ENCODE peak calls at places on chromosomes 16 and 17, in seven cellular contexts. K, X, W, U, I, T and L are unnamed samples. For H3K4me1, the result is how much of the 10 kb centered on the place peaks cover.

GRCh38 chr17:41739661-41740352 is 5.4 kb upstream of the HAP1 start:
- DNase-seq in K (no peak), X (no peak), W (no peak), U (no peak), I (no peak), T (no peak), L (no peak)

GRCh38 chr16:88358033-88358481 is 24.7 kb upstream of the ZNF469 start:
- DNase-seq in K (no peak), X (no peak), W (peak), U (no peak), I (no peak), T (no peak), L (no peak)

GRCh38 chr16:2779151-2779920 is 2.3 kb upstream of the ELOB start:
- DNase-seq in K (no peak), X (peak), W (no peak), U (no peak), I (no peak), T (no peak), L (no peak)

GRCh38 chr16:85931596-85932402 is 32.8 kb downstream of the IRF8 start:
- DNase-seq in K (no peak), X (no peak), W (no peak), U (no peak), I (no peak), T (no peak), L (no peak)

GRCh38 chr16:86913886-86914285 is 335.5 kb downstream of the FOXL1 start:
- DNase-seq in K (no peak), X (no peak), W (no peak), U (no peak), I (no peak), T (no peak), L (no peak)

GRCh38 chr16:88305176-88305575 is 77.6 kb upstream of the ZNF469 start:
- DNase-seq in K (no peak), X (no peak), W (no peak), U (no peak), I (no peak), T (no peak), L (no peak)

GRCh38 chr17:21218101-21218500 is 4.1 kb upstream of the TMEM11 start:
- DNase-seq in K (no peak), X (peak), W (no peak), U (no peak), I (no peak), T (no peak), L (no peak)

GRCh38 chr17:73163043-73163442 is 1.8 kb upstream of the SSTR2 start:
- DNase-seq in K (no peak), X (no peak), W (no peak), U (no peak), I (no peak), T (no peak), L (no peak)

GRCh38 chr17:61967729-61968128 is 39.9 kb upstream of the INTS2 start:
- DNase-seq in K (no peak), X (no peak), W (no peak), U (no peak), I (no peak), T (no peak), L (no peak)

GRCh38 chr17:1865252-1866037 is 35.6 kb downstream of the RPA1 start:
- DNase-seq in K (no peak), X (peak), W (no peak), U (peak), I (peak), T (no peak), L (no peak)

GRCh38 chr16:16143038-16143763 is 80.1 kb downstream of the ABCC6 start:
- DNase-seq in K (no peak), X (peak), W (no peak), U (no peak), I (no peak), T (no peak), L (no peak)

GRCh38 chr16:23391381-23392222 is 61.4 kb downstream of the COG7 start:
- DNase-seq in K (no peak), X (no peak), W (no peak), U (no peak), I (no peak), T (no peak), L (no peak)

GRCh38 chr16:13994239-13995106 is 74.5 kb downstream of the ERCC4 start:
- DNase-seq in K (no peak), X (no peak), W (no peak), U (no peak), I (no peak), T (peak), L (no peak)

GRCh38 chr17:9890124-9890523 is 14.9 kb downstream of the RCVRN start:
- DNase-seq in K (no peak), X (peak), W (no peak), U (no peak), I (no peak), T (no peak), L (no peak)

GRCh38 chr17:10614536-10615155 is 42.5 kb downstream of the MYH3 start:
- DNase-seq in K (no peak), X (peak), W (no peak), U (no peak), I (peak), T (no peak), L (no peak)

GRCh38 chr17:40696651-40697072 is 6.9 kb downstream of the KRT24 start:
- DNase-seq in K (no peak), X (no peak), W (no peak), U (no peak), I (no peak), T (no peak), L (no peak)

GRCh38 chr16:68921654-68922053 is 78.3 kb downstream of the TANGO6 start:
- DNase-seq in K (no peak), X (no peak), W (no peak), U (no peak), I (no peak), T (no peak), L (no peak)

GRCh38 chr17:29390856-29391631 is 881 bp downstream of the TAOK1 start:
- DNase-seq in K (no peak), X (peak), W (peak), U (no peak), I (peak), T (no peak), L (peak)

GRCh38 chr17:75565066-75565465 is 22.5 kb upstream of the MYO15B start:
- DNase-seq in K (no peak), X (peak), W (no peak), U (no peak), I (no peak), T (no peak), L (no peak)

GRCh38 chr17:51064061-51064735 is 56.5 kb downstream of the SPAG9 start:
- DNase-seq in K (no peak), X (no peak), W (no peak), U (no peak), I (no peak), T (no peak), L (no peak)

GRCh38 chr17:20721151-20721550 is 141.6 kb downstream of the CDRT15L2 start:
- DNase-seq in K (no peak), X (no peak), W (no peak), U (no peak), I (no peak), T (no peak), L (no peak)

GRCh38 chr17:71188811-71189492 is 931.9 kb upstream of the SOX9 start:
- DNase-seq in K (no peak), X (no peak), W (no peak), U (no peak), I (no peak), T (no peak), L (no peak)

GRCh38 chr16:8905795-8906591 is 23.8 kb downstream of the LITAFD start:
- DNase-seq in K (no peak), X (peak), W (no peak), U (no peak), I (no peak), T (no peak), L (no peak)

DNA sequence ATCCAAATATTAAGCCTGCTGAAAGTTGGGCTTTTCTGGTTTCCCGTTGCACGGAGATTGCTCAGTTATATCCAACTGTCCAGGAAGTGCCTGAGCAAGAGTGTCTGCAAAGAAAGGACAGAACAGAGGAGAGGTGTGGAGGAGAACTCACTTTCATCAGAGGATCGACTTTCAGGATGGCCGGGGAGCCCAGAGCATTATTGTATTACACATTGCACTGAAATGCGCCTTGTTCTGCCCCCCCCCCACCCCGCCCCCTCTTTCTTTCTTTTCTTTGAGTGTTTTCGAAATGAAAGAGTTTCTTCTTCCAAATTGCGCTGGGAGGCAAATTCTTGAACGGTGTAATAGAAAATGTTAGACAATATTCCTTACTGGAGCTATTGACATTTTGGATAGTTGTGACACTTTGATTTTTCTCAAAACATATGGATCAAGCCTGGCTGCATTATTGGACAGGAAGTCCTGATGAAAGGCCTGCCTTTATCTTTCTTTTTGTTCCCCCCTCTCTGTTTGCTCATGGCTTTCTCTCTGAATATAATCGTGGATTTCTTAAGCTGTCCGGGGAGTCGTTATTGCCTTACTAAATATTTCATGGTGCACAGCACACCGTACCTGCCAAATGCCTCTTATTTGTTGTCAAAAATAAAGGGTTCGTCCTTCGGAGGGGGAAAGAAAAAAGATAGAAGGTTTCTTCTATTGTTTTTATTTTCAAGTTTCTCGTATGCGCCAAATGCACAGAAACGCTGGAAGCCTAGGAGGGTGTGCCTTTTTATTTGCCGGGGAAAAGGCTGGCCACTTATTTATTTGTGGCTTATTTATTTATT is 110.8 kb downstream of the IRX3 start:
- DNase-seq in K (no peak), X (no peak), W (no peak), U (no peak), I (no peak), T (no peak), L (no peak)
- H3K4me1 ChIP-seq in K (under half), X (under half), W (under half), U (under half), I (under half), T (under half), L (under half)

DNA sequence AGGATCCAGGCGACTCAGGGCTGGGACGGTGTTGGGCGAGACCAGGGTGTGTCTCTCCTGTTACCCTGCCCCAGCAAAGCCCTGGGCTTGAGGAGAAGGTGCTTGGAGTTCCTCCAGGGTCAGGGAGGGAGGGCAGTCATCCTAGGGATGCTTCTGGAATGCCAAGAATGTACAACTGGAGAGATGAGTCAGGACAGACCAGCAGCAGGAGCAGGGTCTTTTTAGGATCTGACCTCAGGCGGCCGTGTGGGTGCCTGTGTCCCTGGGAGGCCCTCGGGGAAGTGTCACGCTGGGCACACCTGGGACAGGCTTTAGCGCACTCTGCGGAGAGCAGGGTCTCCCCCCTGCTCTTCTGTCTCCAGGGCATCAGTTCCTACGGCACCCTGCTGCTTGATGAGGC is 8.2 kb upstream of the MTSS2 start:
- DNase-seq in K (no peak), X (peak), W (no peak), U (no peak), I (peak), T (no peak), L (no peak)
- H3K4me1 ChIP-seq in K (under half), X (under half), W (half or more), U (under half), I (under half), T (half or more), L (half or more)

DNA sequence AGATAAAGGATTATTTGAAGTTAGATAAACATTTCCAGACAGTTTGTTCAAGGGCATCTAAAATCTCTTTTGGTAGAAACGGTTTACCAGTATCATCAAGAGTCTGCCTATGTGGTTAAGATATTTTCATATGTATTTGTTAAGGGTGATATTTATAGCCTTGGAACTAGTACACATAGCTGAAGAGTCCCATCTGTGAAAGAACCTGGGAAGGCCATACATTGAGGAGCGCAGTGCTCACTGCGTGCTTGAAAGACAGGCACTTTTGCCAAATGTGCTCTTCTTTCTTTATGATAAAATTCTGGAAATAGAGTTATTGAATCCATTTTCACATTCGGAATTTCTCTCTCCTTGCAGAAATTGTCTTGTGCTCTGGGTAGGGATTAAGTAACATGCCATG is 7.7 kb downstream of the IGSF6 start:
- DNase-seq in K (no peak), X (no peak), W (no peak), U (no peak), I (no peak), T (no peak), L (no peak)
- H3K4me1 ChIP-seq in K (under half), X (under half), W (under half), U (under half), I (under half), T (under half), L (under half)

GRCh38 chr16:83437036-83437435 is 370.7 kb upstream of the HSBP1 start:
- DNase-seq in K (no peak), X (no peak), W (no peak), U (no peak), I (no peak), T (no peak), L (no peak)
- H3K4me1 ChIP-seq in K (under half), X (under half), W (under half), U (under half), I (under half), T (under half), L (under half)

GRCh38 chr17:43372273-43372911 is 26.4 kb upstream of the ARL4D start:
- DNase-seq in K (no peak), X (no peak), W (peak), U (no peak), I (no peak), T (no peak), L (no peak)

GRCh38 chr17:43367588-43368242 is 31.1 kb upstream of the ARL4D start:
- DNase-seq in K (no peak), X (peak), W (no peak), U (no peak), I (peak), T (no peak), L (no peak)

GRCh38 chr17:43371227-43371821 is 27.5 kb upstream of the ARL4D start:
- DNase-seq in K (no peak), X (no peak), W (no peak), U (no peak), I (no peak), T (no peak), L (no peak)

GRCh38 chr17:43368740-43369506 is 29.9 kb upstream of the ARL4D start:
- DNase-seq in K (no peak), X (peak), W (peak), U (peak), I (peak), T (peak), L (peak)

GRCh38 chr17:43369986-43370385 is 28.8 kb upstream of the ARL4D start:
- DNase-seq in K (no peak), X (no peak), W (no peak), U (no peak), I (no peak), T (no peak), L (no peak)
- H3K4me1 ChIP-seq in K (under half), X (under half), W (half or more), U (under half), I (under half), T (under half), L (under half)

DNA sequence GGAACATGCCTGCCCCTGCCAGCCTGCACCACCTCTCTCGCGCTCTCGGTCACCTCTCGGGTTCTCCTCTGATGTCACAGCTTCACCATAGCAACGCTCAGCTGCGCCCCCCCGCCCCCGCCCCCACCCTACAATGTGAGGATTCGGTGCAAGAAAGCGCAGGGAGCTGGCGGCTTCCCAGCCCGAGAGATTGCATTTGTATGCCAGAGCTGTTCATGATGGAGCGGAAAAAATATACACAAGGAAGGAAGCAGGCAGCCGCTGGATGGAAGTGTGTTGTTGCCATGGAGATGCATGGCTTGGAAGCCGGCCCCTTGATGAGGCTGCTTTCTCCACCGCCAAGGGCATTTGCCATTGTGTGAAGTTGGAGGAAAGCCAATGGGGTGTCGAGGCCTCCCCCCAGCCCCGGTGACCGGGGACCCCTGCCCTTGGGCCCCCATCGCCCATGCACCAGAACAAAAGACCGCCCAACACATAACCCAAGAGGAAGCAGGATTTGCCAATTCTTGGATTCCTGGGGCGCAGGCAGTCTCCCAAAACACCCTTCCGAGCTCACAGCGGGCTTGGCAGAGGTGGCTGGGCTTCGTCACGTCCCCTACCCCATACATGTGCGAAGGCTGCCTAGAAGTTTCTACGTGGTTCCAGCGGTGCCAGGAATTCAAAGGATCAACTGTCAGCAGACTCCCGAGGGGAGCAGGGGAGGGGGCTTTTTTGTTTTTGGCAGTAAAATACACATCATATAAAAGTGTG is 81.0 kb upstream of the PLCG2 start:
- DNase-seq in K (no peak), X (no peak), W (no peak), U (no peak), I (no peak), T (peak), L (no peak)
- H3K4me1 ChIP-seq in K (under half), X (under half), W (under half), U (under half), I (under half), T (under half), L (under half)

GRCh38 chr16:11134722-11135121 is 121.3 kb downstream of the SOCS1 start:
- DNase-seq in K (no peak), X (no peak), W (no peak), U (no peak), I (no peak), T (peak), L (no peak)
- H3K4me1 ChIP-seq in K (under half), X (under half), W (half or more), U (under half), I (under half), T (half or more), L (under half)

GRCh38 chr16:5216681-5217080 is 119.1 kb upstream of the EEF2KMT start:
- DNase-seq in K (no peak), X (no peak), W (no peak), U (no peak), I (no peak), T (no peak), L (no peak)

GRCh38 chr16:5215911-5216310 is 118.3 kb upstream of the EEF2KMT start:
- DNase-seq in K (no peak), X (no peak), W (no peak), U (no peak), I (no peak), T (no peak), L (no peak)

GRCh38 chr16:5214466-5214865 is 116.9 kb upstream of the EEF2KMT start:
- DNase-seq in K (no peak), X (no peak), W (no peak), U (no peak), I (no peak), T (no peak), L (no peak)
- H3K4me1 ChIP-seq in K (under half), X (under half), W (under half), U (under half), I (under half), T (under half), L (under half)

GRCh38 chr16:582218-582613 is 7.7 kb upstream of the RAB40C start:
- DNase-seq in K (no peak), X (no peak), W (no peak), U (no peak), I (no peak), T (no peak), L (no peak)
- H3K4me1 ChIP-seq in K (under half), X (under half), W (under half), U (under half), I (under half), T (under half), L (under half)

GRCh38 chr17:48551601-48552452 is 6.9 kb upstream of the HOXB2 start:
- DNase-seq in K (no peak), X (peak), W (no peak), U (no peak), I (no peak), T (no peak), L (no peak)

GRCh38 chr17:48554412-48555090 is 9.6 kb upstream of the HOXB2 start:
- DNase-seq in K (no peak), X (peak), W (no peak), U (no peak), I (no peak), T (no peak), L (no peak)

GRCh38 chr17:48552453-48553189 is 7.7 kb upstream of the HOXB2 start:
- DNase-seq in K (no peak), X (peak), W (no peak), U (no peak), I (no peak), T (no peak), L (no peak)

GRCh38 chr17:48553837-48554236 is 8.9 kb upstream of the HOXB2 start:
- DNase-seq in K (no peak), X (no peak), W (no peak), U (no peak), I (no peak), T (no peak), L (no peak)

DNA sequence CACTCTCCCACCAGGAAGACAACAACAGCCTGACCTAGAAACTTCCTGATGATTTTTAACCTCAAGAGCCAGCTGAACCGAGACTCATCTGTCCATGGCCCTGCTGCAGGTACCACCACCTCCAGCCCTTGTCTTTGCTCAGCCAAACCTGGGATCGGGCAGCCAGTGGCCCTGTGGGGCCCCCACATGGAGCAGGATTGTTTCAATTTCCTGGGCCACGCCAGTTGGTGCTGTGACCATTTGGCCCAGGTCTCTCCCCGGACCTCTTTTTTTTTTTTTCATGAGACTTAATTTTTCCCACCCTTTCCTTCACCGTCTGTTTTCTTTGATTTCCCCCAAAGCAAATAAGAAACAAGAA is 8.3 kb upstream of the HOXB2 start:
- DNase-seq in K (no peak), X (no peak), W (no peak), U (no peak), I (no peak), T (no peak), L (no peak)
- H3K4me1 ChIP-seq in K (under half), X (under half), W (under half), U (under half), I (under half), T (under half), L (under half)